ENCODE peak calls at places on chromosomes 5 and 9, in seven cellular contexts. One of them, this sample, is unnamed.

GRCh38 chr9:93567271-93567959 is 9.0 kb upstream of the PHF2 start:
- DNase-seq in SK-N-SH: no peak
- DNase-seq in K562: no peak
- DNase-seq in HCT116: no peak
- DNase-seq in H1: no peak
- DNase-seq in HepG2: no peak
- DNase-seq in GM12878: no peak
- DNase-seq in this sample: no peak

GRCh38 chr9:120545691-120546565 is 34.0 kb downstream of the CDK5RAP2 start:
- DNase-seq in SK-N-SH: no peak
- DNase-seq in K562: no peak
- DNase-seq in HCT116: no peak
- DNase-seq in H1: no peak
- DNase-seq in HepG2: no peak
- DNase-seq in GM12878: no peak
- DNase-seq in this sample: no peak

GRCh38 chr5:148910686-148911361 is 84.4 kb downstream of the ADRB2 start:
- DNase-seq in SK-N-SH: no peak
- DNase-seq in K562: no peak
- DNase-seq in HCT116: peak
- DNase-seq in H1: no peak
- DNase-seq in HepG2: no peak
- DNase-seq in GM12878: no peak
- DNase-seq in this sample: no peak

GRCh38 chr9:78714591-78714990 is 417.7 kb downstream of the PSAT1 start:
- DNase-seq in SK-N-SH: no peak
- DNase-seq in K562: no peak
- DNase-seq in HCT116: no peak
- DNase-seq in H1: no peak
- DNase-seq in HepG2: no peak
- DNase-seq in GM12878: no peak
- DNase-seq in this sample: no peak

GRCh38 chr5:132180134-132180745 is 47.4 kb downstream of the P4HA2 start:
- DNase-seq in SK-N-SH: peak
- DNase-seq in K562: peak
- DNase-seq in HCT116: peak
- DNase-seq in H1: no peak
- DNase-seq in HepG2: peak
- DNase-seq in GM12878: no peak
- DNase-seq in this sample: peak

GRCh38 chr9:112029921-112030444 is 133.4 kb downstream of the UGCG start:
- DNase-seq in SK-N-SH: no peak
- DNase-seq in K562: no peak
- DNase-seq in HCT116: no peak
- DNase-seq in H1: no peak
- DNase-seq in HepG2: peak
- DNase-seq in GM12878: no peak
- DNase-seq in this sample: peak

GRCh38 chr5:73938280-73938937 is 312.4 kb downstream of the ARHGEF28 start:
- DNase-seq in SK-N-SH: no peak
- DNase-seq in K562: no peak
- DNase-seq in HCT116: peak
- DNase-seq in H1: no peak
- DNase-seq in HepG2: no peak
- DNase-seq in GM12878: no peak
- DNase-seq in this sample: no peak

GRCh38 chr5:58392491-58392890 is 67.4 kb downstream of the PLK2 start:
- DNase-seq in SK-N-SH: no peak
- DNase-seq in K562: no peak
- DNase-seq in HCT116: no peak
- DNase-seq in H1: no peak
- DNase-seq in HepG2: no peak
- DNase-seq in GM12878: no peak
- DNase-seq in this sample: no peak

GRCh38 chr5:2569201-2569600 is 182.3 kb downstream of the IRX2 start:
- DNase-seq in SK-N-SH: no peak
- DNase-seq in K562: no peak
- DNase-seq in HCT116: no peak
- DNase-seq in H1: no peak
- DNase-seq in HepG2: no peak
- DNase-seq in GM12878: no peak
- DNase-seq in this sample: no peak

GRCh38 chr5:135212361-135213033 is 178.5 kb upstream of the PITX1 start:
- DNase-seq in SK-N-SH: no peak
- DNase-seq in K562: no peak
- DNase-seq in HCT116: no peak
- DNase-seq in H1: peak
- DNase-seq in HepG2: no peak
- DNase-seq in GM12878: no peak
- DNase-seq in this sample: no peak

GRCh38 chr5:78060421-78060820 is 234.1 kb downstream of the AP3B1 start:
- DNase-seq in SK-N-SH: no peak
- DNase-seq in K562: no peak
- DNase-seq in HCT116: no peak
- DNase-seq in H1: no peak
- DNase-seq in HepG2: no peak
- DNase-seq in GM12878: no peak
- DNase-seq in this sample: no peak

DNA sequence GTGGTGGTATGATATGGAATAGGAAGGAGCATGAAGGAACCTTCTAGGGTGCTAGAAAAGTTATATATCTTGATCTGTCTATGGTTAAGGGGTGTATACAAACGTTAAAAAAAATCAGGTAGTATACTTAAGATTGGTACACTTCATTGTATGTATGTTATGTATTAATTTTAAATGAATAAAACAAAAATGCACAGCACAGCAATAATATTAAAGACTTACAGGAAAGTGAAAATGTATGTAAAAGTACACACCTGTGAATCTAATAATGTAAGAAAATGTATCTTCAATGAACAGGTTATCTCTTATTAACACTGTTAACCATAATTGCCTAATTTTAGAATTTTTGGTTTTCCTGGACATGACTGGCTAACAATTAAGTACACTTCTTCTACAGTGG is 77.2 kb downstream of the HMGCR start:
- DNase-seq in SK-N-SH: no peak
- DNase-seq in K562: no peak
- DNase-seq in HCT116: no peak
- DNase-seq in H1: no peak
- DNase-seq in HepG2: no peak
- DNase-seq in GM12878: no peak
- DNase-seq in this sample: no peak
- TF ChIP-seq JUND in SK-N-SH: no peak
- TF ChIP-seq JUND in K562: no peak
- TF ChIP-seq JUND in HCT116: no peak
- TF ChIP-seq JUND in H1: no peak
- TF ChIP-seq JUND in HepG2: no peak
- TF ChIP-seq JUND in GM12878: no peak
- TF ChIP-seq JUND in this sample: no peak

DNA sequence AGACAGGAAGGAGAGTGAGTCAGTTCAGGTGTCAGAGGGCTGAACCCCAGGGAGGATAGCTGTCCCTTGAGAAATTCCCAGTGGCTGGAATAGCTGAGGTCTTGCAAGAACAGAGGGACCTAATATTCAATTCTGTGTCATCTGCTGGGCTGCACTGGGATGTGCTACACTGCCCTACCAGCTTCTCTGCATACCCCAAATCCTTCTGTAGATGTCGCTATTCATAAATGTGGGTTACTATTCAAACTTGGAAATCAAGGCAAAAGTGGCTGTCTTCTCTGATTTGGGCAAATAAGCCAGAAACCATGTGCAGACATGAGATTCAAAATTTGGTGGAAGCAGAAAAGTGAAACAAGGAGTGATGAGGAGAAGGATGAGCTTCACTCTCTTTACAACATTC is 16.3 kb downstream of the TNFSF8 start:
- DNase-seq in SK-N-SH: no peak
- DNase-seq in K562: no peak
- DNase-seq in HCT116: no peak
- DNase-seq in H1: no peak
- DNase-seq in HepG2: no peak
- DNase-seq in GM12878: no peak
- DNase-seq in this sample: no peak
- TF ChIP-seq JUND in SK-N-SH: no peak
- TF ChIP-seq JUND in K562: no peak
- TF ChIP-seq JUND in HCT116: no peak
- TF ChIP-seq JUND in H1: no peak
- TF ChIP-seq JUND in HepG2: no peak
- TF ChIP-seq JUND in GM12878: no peak
- TF ChIP-seq JUND in this sample: no peak

GRCh38 chr5:156411131-156411727 is 84.3 kb downstream of the SGCD start:
- DNase-seq in SK-N-SH: no peak
- DNase-seq in K562: no peak
- DNase-seq in HCT116: no peak
- DNase-seq in H1: no peak
- DNase-seq in HepG2: no peak
- DNase-seq in GM12878: no peak
- DNase-seq in this sample: no peak
- TF ChIP-seq JUND in SK-N-SH: peak
- TF ChIP-seq JUND in K562: no peak
- TF ChIP-seq JUND in HCT116: no peak
- TF ChIP-seq JUND in H1: no peak
- TF ChIP-seq JUND in HepG2: no peak
- TF ChIP-seq JUND in GM12878: no peak
- TF ChIP-seq JUND in this sample: no peak

GRCh38 chr9:128703616-128704355 is 1.5 kb downstream of the PKN3 start:
- DNase-seq in SK-N-SH: peak
- DNase-seq in K562: peak
- DNase-seq in HCT116: no peak
- DNase-seq in H1: no peak
- DNase-seq in HepG2: no peak
- DNase-seq in GM12878: no peak
- DNase-seq in this sample: no peak

GRCh38 chr9:128704356-128704670 is 2.0 kb downstream of the PKN3 start:
- DNase-seq in SK-N-SH: no peak
- DNase-seq in K562: no peak
- DNase-seq in HCT116: no peak
- DNase-seq in H1: no peak
- DNase-seq in HepG2: no peak
- DNase-seq in GM12878: no peak
- DNase-seq in this sample: no peak

GRCh38 chr9:128702949-128703615 is 779 bp downstream of the PKN3 start:
- DNase-seq in SK-N-SH: peak
- DNase-seq in K562: peak
- DNase-seq in HCT116: no peak
- DNase-seq in H1: peak
- DNase-seq in HepG2: no peak
- DNase-seq in GM12878: no peak
- DNase-seq in this sample: peak

GRCh38 chr9:128705051-128705965 is 3.0 kb downstream of the PKN3 start:
- DNase-seq in SK-N-SH: no peak
- DNase-seq in K562: no peak
- DNase-seq in HCT116: no peak
- DNase-seq in H1: no peak
- DNase-seq in HepG2: no peak
- DNase-seq in GM12878: no peak
- DNase-seq in this sample: no peak

DNA sequence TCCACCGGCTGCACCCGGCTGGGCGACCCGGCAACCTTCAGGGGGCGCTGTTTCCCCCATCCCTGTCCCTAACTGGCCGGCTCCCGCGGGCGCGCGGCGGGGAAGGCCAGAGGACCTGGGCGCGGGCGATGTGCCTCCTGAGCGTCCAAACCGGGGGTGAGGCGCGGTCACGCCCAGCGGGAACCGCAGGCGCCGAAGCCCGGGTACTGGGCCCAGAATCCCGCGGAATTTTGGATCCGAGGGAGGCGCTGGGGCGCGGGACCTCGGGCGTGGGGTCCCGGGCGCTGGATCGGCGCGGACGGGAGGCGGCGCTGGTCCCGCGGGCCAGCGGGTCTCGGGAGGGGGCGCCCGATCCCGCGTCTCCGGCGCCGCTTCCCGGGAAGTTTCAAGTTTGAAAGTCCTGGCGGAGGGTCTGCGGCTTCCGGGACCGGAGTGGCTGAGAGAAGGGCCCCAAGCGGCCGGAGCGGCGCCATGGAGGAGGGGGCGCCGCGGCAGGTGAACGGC is at the start of gene PKN3:
- DNase-seq in SK-N-SH: peak
- DNase-seq in K562: peak
- DNase-seq in HCT116: peak
- DNase-seq in H1: peak
- DNase-seq in HepG2: peak
- DNase-seq in GM12878: no peak
- DNase-seq in this sample: peak
- TF ChIP-seq JUND in SK-N-SH: no peak
- TF ChIP-seq JUND in K562: peak
- TF ChIP-seq JUND in HCT116: no peak
- TF ChIP-seq JUND in H1: peak
- TF ChIP-seq JUND in HepG2: no peak
- TF ChIP-seq JUND in GM12878: no peak
- TF ChIP-seq JUND in this sample: no peak

GRCh38 chr5:8013951-8014844 is 145.2 kb downstream of the MTRR start:
- DNase-seq in SK-N-SH: no peak
- DNase-seq in K562: no peak
- DNase-seq in HCT116: no peak
- DNase-seq in H1: no peak
- DNase-seq in HepG2: no peak
- DNase-seq in GM12878: no peak
- DNase-seq in this sample: no peak
- TF ChIP-seq JUND in SK-N-SH: no peak
- TF ChIP-seq JUND in K562: no peak
- TF ChIP-seq JUND in HCT116: no peak
- TF ChIP-seq JUND in H1: no peak
- TF ChIP-seq JUND in HepG2: no peak
- TF ChIP-seq JUND in GM12878: no peak
- TF ChIP-seq JUND in this sample: no peak